ENCODE peak calls at places on chromosomes 6 and 20, in four cellular contexts. P is body of pancreas, L is testis, U is GM12878. T is an unnamed sample.

GRCh38 chr20:48283470-48284110 is 498.3 kb upstream of the SULF2 start:
- DNase-seq in P (peak), U (no peak), L (no peak), T (no peak)

GRCh38 chr20:64058536-64058935 is 4.5 kb upstream of the TCEA2 start:
- DNase-seq in L (no peak), P (no peak), U (no peak), T (no peak)

GRCh38 chr6:149075616-149076354 is 241.7 kb upstream of the TAB2 start:
- DNase-seq in U (no peak), P (no peak), L (no peak), T (no peak)

GRCh38 chr6:123529843-123530242 is 106.9 kb downstream of the TRDN start:
- DNase-seq in P (no peak), U (no peak), L (no peak), T (no peak)

GRCh38 chr6:34455831-34456230 is 10.0 kb upstream of the PACSIN1 start:
- DNase-seq in L (no peak), P (no peak), U (no peak), T (no peak)

GRCh38 chr6:133286765-133287164 is 45.6 kb downstream of the EYA4 start:
- DNase-seq in U (no peak), P (no peak), L (no peak), T (no peak)

GRCh38 chr6:152727507-152727906 is 23.1 kb upstream of the VIP start:
- DNase-seq in L (no peak), U (no peak), P (no peak), T (no peak)

GRCh38 chr20:52724586-52724985 is 247.6 kb upstream of the TSHZ2 start:
- DNase-seq in L (no peak), U (no peak), P (no peak), T (no peak)

GRCh38 chr6:152957796-152958195 is 25.0 kb downstream of the FBXO5 start:
- DNase-seq in L (no peak), P (no peak), U (no peak), T (no peak)

GRCh38 chr6:7200598-7201443 is 93.1 kb downstream of the RREB1 start:
- DNase-seq in U (no peak), L (no peak), P (peak), T (no peak)
- H3K27ac ChIP-seq in U (no peak), L (no peak), P (peak), T (no peak)

DNA sequence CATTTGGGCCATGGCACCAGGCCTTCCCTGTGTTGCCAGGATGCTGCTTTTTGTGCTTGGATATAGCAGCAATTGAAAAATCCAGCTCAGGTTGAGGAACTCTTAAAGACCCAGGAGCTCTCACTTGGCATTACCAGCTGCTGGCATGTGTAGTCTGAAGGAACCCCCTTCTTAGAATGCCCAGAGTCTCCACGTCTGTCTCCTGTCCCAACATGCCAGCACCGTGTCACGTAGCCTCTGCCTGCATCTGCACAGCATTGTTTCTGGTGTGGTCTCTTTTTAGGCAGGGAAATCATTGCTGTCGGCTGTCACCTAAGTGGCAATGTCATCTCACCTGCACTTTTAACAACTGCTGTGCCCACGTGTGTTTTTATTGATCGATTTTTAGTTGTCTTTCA is 71.3 kb downstream of the RPP40 start:
- DNase-seq in L (no peak), U (no peak), P (no peak), T (no peak)
- H3K27ac ChIP-seq in L (no peak), U (no peak), P (no peak), T (no peak)

GRCh38 chr20:50270034-50270395 is 79.4 kb downstream of the CEBPB start:
- DNase-seq in P (no peak), U (no peak), L (no peak), T (no peak)

GRCh38 chr20:50271201-50271600 is 80.6 kb downstream of the CEBPB start:
- DNase-seq in L (no peak), U (no peak), P (no peak), T (no peak)

GRCh38 chr20:50270569-50270968 is 79.9 kb downstream of the CEBPB start:
- DNase-seq in P (no peak), L (no peak), U (no peak), T (no peak)

GRCh38 chr20:50267866-50268219 is 77.2 kb downstream of the CEBPB start:
- DNase-seq in U (no peak), P (no peak), L (no peak), T (no peak)

DNA sequence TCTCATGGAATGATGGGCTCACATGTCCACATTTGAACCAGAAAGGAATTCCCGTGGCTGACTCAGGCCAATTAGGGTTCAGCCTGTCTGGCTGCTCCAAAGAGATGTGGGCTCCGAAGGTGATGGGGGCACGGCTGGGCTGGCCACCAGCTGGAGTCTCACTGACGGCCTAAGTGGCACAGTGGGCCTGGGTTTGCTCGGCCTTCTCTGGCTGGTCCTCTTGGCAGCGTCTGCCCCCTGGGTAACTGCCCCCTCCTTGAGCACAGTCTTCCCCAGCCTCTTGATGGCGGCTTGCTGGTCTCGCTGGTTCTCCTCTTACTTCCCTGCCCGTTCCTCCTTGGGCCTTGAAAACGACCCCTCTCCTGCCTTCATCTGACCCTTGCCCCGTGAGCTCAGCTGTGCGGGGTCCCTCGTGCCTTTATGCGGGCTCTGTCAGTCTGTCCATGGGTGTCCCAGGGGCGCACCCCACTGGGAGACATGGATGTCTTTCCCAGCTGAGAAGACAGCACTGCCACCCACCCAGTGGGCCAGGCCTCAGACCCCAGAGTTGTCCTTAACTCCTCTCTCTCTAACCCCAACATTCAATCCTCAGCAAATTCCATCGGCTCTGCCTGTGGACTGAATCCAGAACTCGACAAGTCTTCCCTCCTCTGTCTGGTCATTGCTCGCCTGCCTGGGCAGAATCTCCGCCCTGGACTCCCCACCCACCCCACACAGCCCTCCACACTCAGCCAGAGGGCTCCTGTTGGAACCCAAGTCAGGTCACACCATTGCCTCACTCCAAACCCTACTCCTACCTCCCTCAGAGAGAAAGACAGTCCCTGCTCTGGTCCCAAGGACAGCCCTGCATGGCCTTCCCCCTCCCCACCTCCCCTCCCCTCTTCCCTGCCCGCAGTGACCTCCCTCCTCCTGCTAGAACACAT is 78.7 kb downstream of the CEBPB start:
- DNase-seq in U (no peak), L (no peak), P (no peak), T (no peak)
- H3K27ac ChIP-seq in U (no peak), L (no peak), P (no peak), T (no peak)

DNA sequence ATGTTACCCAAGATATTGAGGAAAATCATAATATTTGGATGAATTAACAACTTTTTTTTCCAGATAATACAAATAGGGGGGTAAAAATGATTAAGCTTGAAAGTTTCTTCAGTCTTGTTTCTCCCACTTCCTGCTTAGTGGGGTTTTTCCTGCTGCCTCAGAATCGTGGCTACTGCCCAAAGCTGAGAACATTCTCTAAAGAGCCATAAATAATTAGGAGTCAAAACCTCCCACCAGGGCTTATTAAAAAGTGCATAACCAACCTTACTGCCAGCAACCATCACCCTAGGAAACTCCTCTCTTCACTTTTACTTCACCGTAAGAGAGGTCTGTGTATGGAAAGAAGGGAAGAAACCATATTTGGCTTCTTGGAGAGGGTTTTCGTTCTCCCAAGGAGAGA is 9.0 kb upstream of the LCA5 start:
- DNase-seq in L (no peak), U (no peak), P (no peak), T (no peak)
- H3K27ac ChIP-seq in L (peak), U (no peak), P (peak), T (no peak)

T was measured in iPS DF 6.9.